ENCODE peak calls at places on chromosomes 13 and 19, in ten cellular contexts. Q is kidney, M is pancreas, N is stomach, O is mucosa of descending colon, K is GM20000, B is AG09309, E is body of pancreas, P is choroid plexus epithelial cell, D is nephron progenitor cell. H is an unnamed sample.

GRCh38 chr13:39875583-39875982 is 220.1 kb downstream of the COG6 start:
- DNase-seq in D (no peak), P (no peak), O (no peak), N (no peak), E (no peak), M (no peak), B (no peak), Q (no peak), K (no peak), H (no peak)

GRCh38 chr13:111577956-111578595 is 257.6 kb downstream of the TEX29 start:
- DNase-seq in M (peak; percentile 6), P (no peak), E (no peak), K (no peak), O (no peak), D (no peak), N (no peak), Q (no peak), B (no peak), H (no peak)

GRCh38 chr19:29004796-29005195 is 208.2 kb downstream of the UQCRFS1 start:
- DNase-seq in P (no peak), D (no peak), Q (peak; percentile 10), N (no peak), K (no peak), M (no peak), E (no peak), O (no peak), B (no peak), H (no peak)

GRCh38 chr13:26488236-26489028 is 69.1 kb upstream of the WASF3 start:
- DNase-seq in D (no peak), Q (no peak), M (no peak), O (no peak), E (no peak), B (no peak), P (no peak), K (no peak), N (no peak), H (no peak)

GRCh38 chr13:95756072-95756471 is 79.1 kb downstream of the DNAJC3 start:
- DNase-seq in P (peak; percentile 22), Q (no peak), E (no peak), K (no peak), N (no peak), M (no peak), D (no peak), O (no peak), B (no peak), H (no peak)

GRCh38 chr13:51027644-51028043 is 83.4 kb downstream of the C13orf42 start:
- DNase-seq in Q (no peak), E (no peak), O (no peak), N (no peak), K (no peak), D (no peak), B (no peak), M (no peak), P (no peak), H (no peak)

GRCh38 chr19:58350001-58350801 is 3.1 kb downstream of the A1BG start:
- DNase-seq in P (peak; percentile 27), B (no peak), K (no peak), D (no peak), O (no peak), Q (peak; percentile 74), N (no peak), M (no peak), E (no peak), H (no peak)

GRCh38 chr13:21478881-21479808 is 20.0 kb upstream of the ZDHHC20 start:
- DNase-seq in B (peak; percentile 55), N (no peak), K (peak; percentile 58), Q (no peak), D (peak; percentile 36), P (peak; percentile 88), O (peak; percentile 86), M (no peak), E (peak; percentile 35), H (peak; percentile 70)

GRCh38 chr19:42285546-42285945 is 16.4 kb upstream of the PRR19 start:
- DNase-seq in D (no peak), P (no peak), E (no peak), N (no peak), M (no peak), B (no peak), Q (peak; percentile 77), K (no peak), O (no peak), H (no peak)

DNA sequence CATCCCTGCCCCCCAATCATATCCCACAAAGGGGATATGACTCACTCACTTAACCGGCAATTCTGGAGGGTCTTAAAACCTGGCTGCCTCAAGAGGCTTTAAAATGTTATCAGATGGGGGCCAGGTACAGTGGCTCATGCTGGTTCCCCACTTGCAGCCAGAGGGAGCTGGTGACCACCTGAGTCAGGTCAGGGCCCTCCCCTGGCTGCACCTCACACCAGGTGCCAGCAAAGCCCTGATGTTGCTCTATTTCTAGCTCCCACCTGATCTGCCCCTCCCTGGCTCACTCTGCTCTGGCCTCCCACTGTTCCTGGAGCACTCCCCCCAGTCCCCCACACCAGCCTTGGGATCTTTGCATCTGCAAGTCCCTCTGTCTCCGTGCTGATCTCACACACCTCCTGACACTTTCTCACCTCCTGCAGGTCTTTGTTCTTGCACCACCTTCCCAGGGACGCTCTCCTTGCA is 14.2 kb downstream of the HPN start:
- DNase-seq in Q (no peak), N (no peak), K (no peak), D (no peak), E (peak; percentile 37), B (no peak), O (no peak), P (no peak), M (no peak), H (no peak)
- TF ChIP-seq CTCF in Q (peak; percentile 25), N (no peak), K (peak; percentile 10), D (peak; percentile 34), E (peak; percentile 39), B (peak; percentile 12), O (no peak), P (peak; percentile 33), M (no peak), H (peak; percentile 31)

DNA sequence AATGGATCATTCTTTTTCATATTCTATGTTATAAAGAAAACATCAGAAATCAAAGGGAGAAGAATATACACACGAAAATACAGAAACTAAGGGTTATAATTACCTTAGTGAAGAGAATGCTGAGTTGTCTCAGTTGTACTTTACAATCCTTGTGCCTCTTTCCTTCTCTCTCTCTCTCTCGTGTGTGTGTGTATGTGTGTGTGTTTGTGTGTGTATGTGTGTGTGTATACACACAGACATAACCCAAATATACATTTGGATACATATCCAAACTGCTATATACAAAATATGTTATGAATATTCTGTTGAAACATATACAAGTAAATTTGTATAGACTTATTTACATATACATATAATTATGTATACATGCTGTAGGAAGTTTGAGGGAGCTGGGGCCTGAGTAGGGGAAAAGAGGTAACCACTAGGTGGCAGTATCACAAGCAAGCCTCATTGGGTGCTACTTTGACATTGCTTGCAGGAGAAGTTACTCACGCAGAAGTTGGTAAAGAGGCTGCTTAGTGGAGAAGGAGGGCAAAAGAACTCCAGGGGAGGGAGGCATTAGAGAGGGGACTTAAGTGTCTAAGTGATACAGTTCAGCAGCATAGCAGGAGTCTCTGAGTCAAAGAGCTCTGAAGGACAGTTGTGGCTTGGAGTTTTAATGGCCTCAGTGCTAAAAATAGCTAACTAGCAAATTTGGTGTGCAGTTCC is 465.1 kb upstream of the PCDH20 start:
- DNase-seq in Q (no peak), N (peak; percentile 36), K (peak; percentile 10), D (peak; percentile 25), P (peak; percentile 14), M (no peak), E (peak; percentile 15), B (no peak), O (peak; percentile 4), H (no peak)
- TF ChIP-seq CTCF in Q (peak; percentile 26), N (no peak), K (peak; percentile 33), D (peak; percentile 49), P (peak; percentile 51), M (no peak), E (peak; percentile 20), B (peak; percentile 9), O (no peak), H (peak; percentile 45)

GRCh38 chr19:49475995-49476880 is 2.2 kb downstream of the FLT3LG start:
- DNase-seq in N (no peak), K (peak; percentile 62), B (no peak), E (no peak), M (no peak), D (peak; percentile 86), Q (no peak), P (peak; percentile 60), O (no peak), H (no peak)
- TF ChIP-seq CTCF in N (no peak), K (peak; percentile 55), B (peak; percentile 59), E (no peak), M (no peak), D (peak; percentile 60), Q (peak; percentile 22), P (peak; percentile 74), O (peak; percentile 26), H (peak; percentile 54)

GRCh38 chr19:51330366-51330765 is 11.6 kb downstream of the VSIG10L start:
- DNase-seq in K (no peak), O (no peak), M (no peak), D (no peak), P (no peak), Q (no peak), E (no peak), B (no peak), N (no peak), H (no peak)

GRCh38 chr19:51329411-51329810 is 12.5 kb downstream of the VSIG10L start:
- DNase-seq in D (no peak), N (no peak), K (no peak), M (no peak), P (no peak), B (no peak), Q (no peak), E (no peak), O (no peak), H (no peak)

GRCh38 chr19:51325161-51325979 is 13.9 kb downstream of the IGLON5 start:
- DNase-seq in D (no peak), N (no peak), Q (no peak), P (no peak), K (no peak), O (no peak), M (no peak), E (no peak), B (no peak), H (no peak)

GRCh38 chr19:51326216-51327065 is 15.0 kb downstream of the IGLON5 start:
- DNase-seq in P (no peak), B (no peak), Q (no peak), D (no peak), O (no peak), N (no peak), M (no peak), K (no peak), E (no peak), H (no peak)

DNA sequence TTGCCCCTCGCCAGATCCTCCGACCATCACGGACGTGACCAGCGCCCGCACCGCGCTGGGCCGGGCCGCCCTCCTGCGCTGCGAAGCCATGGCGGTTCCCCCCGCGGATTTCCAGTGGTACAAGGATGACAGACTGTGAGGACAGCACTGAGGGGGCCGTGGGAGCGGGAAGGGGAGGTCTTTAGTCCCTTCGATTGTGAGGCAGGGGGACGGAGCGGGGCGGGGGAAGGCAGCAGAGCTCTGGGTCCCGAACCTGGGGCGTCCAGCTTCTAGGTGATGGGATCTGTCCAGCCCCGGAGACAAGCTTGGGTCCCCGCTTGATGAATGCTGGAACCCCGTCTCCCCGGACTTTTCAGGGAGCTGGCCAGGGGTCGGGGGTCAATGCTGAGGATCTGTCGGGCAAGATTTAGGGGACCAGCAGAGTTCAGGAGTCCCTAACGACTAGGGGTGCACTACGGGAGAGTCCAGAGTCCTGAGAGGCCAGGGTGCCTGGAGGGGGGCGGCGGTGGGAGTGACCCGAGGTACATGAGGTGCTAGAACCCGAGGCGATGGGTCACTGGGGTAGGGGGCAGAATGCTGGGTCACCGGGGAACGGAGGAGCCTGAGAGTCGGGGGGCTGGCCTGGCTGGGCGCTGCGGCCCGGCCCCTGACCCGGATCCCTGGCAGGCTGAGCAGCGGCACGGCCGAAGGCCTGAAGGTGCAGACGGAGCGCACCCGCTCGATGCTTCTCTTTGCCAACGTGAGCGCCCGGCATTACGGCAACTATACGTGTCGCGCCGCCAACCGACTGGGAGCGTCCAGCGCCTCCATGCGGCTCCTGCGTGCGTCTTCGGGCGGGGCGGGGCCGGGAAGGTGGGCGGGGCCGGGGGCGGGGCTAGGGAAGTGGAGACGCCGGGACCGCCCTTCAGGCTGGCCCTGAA is 14.6 kb downstream of the VSIG10L start:
- DNase-seq in B (no peak), O (peak; percentile 45), K (peak; percentile 91), E (peak; percentile 40), Q (no peak), M (no peak), P (peak; percentile 60), N (peak; percentile 28), D (peak; percentile 67), H (no peak)
- TF ChIP-seq CTCF in B (no peak), O (no peak), K (peak; percentile 17), E (no peak), Q (no peak), M (no peak), P (peak; percentile 34), N (no peak), D (no peak), H (no peak)